ENCODE peak calls at places on chromosomes 1 and 21, in five cellular contexts. One of them, this sample, is unnamed.

GRCh38 chr1:167105150-167105840 is 11.4 kb downstream of the STYXL2 start:
- DNase-seq in suprapubic skin: no peak
- DNase-seq in mesendoderm: no peak
- DNase-seq in small intestine: peak; percentile 42
- DNase-seq in upper lobe of right lung: no peak
- DNase-seq in this sample: no peak

GRCh38 chr1:235883261-235883927 is 16.7 kb upstream of the LYST start:
- DNase-seq in suprapubic skin: peak; percentile 94
- DNase-seq in mesendoderm: no peak
- DNase-seq in small intestine: peak; percentile 18
- DNase-seq in upper lobe of right lung: peak; percentile 89
- DNase-seq in this sample: no peak

GRCh38 chr1:22326372-22326915 is 125.2 kb upstream of the ZBTB40 start:
- DNase-seq in suprapubic skin: no peak
- DNase-seq in mesendoderm: no peak
- DNase-seq in small intestine: no peak
- DNase-seq in upper lobe of right lung: peak; percentile 27
- DNase-seq in this sample: no peak

GRCh38 chr21:17921579-17922530 is 102.7 kb upstream of the C21orf91 start:
- DNase-seq in suprapubic skin: no peak
- DNase-seq in mesendoderm: peak; percentile 14
- DNase-seq in small intestine: no peak
- DNase-seq in upper lobe of right lung: no peak
- DNase-seq in this sample: peak; percentile 83

GRCh38 chr1:181324797-181325616 is 158.3 kb upstream of the CACNA1E start:
- DNase-seq in suprapubic skin: no peak
- DNase-seq in mesendoderm: peak; percentile 54
- DNase-seq in small intestine: no peak
- DNase-seq in upper lobe of right lung: no peak
- DNase-seq in this sample: no peak

GRCh38 chr1:35319988-35320713 is 51.6 kb downstream of the ZMYM4 start:
- DNase-seq in suprapubic skin: no peak
- DNase-seq in mesendoderm: no peak
- DNase-seq in small intestine: no peak
- DNase-seq in upper lobe of right lung: no peak
- DNase-seq in this sample: no peak

GRCh38 chr1:103129255-103129654 is 20.9 kb upstream of the COL11A1 start:
- DNase-seq in suprapubic skin: no peak
- DNase-seq in mesendoderm: no peak
- DNase-seq in small intestine: no peak
- DNase-seq in upper lobe of right lung: no peak
- DNase-seq in this sample: no peak

GRCh38 chr1:30743584-30744059 is 14.0 kb downstream of the LAPTM5 start:
- DNase-seq in suprapubic skin: no peak
- DNase-seq in mesendoderm: no peak
- DNase-seq in small intestine: peak; percentile 63
- DNase-seq in upper lobe of right lung: no peak
- DNase-seq in this sample: no peak

GRCh38 chr1:5485968-5486665 is 506.1 kb downstream of the NPHP4 start:
- DNase-seq in suprapubic skin: no peak
- DNase-seq in mesendoderm: no peak
- DNase-seq in small intestine: no peak
- DNase-seq in upper lobe of right lung: no peak
- DNase-seq in this sample: no peak

GRCh38 chr1:79325126-79325525 is 318.6 kb upstream of the ADGRL4 start:
- DNase-seq in suprapubic skin: no peak
- DNase-seq in mesendoderm: no peak
- DNase-seq in small intestine: no peak
- DNase-seq in upper lobe of right lung: no peak
- DNase-seq in this sample: no peak

GRCh38 chr1:22341791-22342605 is 109.7 kb upstream of the ZBTB40 start:
- DNase-seq in suprapubic skin: no peak
- DNase-seq in mesendoderm: peak; percentile 45
- DNase-seq in small intestine: peak; percentile 10
- DNase-seq in upper lobe of right lung: no peak
- DNase-seq in this sample: no peak

GRCh38 chr1:6560267-6560666 is 5.2 kb downstream of the TAS1R1 start:
- DNase-seq in suprapubic skin: no peak
- DNase-seq in mesendoderm: no peak
- DNase-seq in small intestine: no peak
- DNase-seq in upper lobe of right lung: no peak
- DNase-seq in this sample: no peak

GRCh38 chr21:36297938-36298572 is 21.9 kb upstream of the MORC3 start:
- DNase-seq in suprapubic skin: peak; percentile 82
- DNase-seq in mesendoderm: no peak
- DNase-seq in small intestine: peak; percentile 89
- DNase-seq in upper lobe of right lung: peak; percentile 52
- DNase-seq in this sample: no peak

GRCh38 chr1:204842892-204843291 is 27.8 kb upstream of the NFASC start:
- DNase-seq in suprapubic skin: no peak
- DNase-seq in mesendoderm: no peak
- DNase-seq in small intestine: no peak
- DNase-seq in upper lobe of right lung: no peak
- DNase-seq in this sample: no peak

GRCh38 chr1:119220980-119221379 is 80.5 kb upstream of the WARS2 start:
- DNase-seq in suprapubic skin: no peak
- DNase-seq in mesendoderm: no peak
- DNase-seq in small intestine: no peak
- DNase-seq in upper lobe of right lung: no peak
- DNase-seq in this sample: no peak

GRCh38 chr1:229550812-229551567 is 7.5 kb downstream of the ABCB10 start:
- DNase-seq in suprapubic skin: no peak
- DNase-seq in mesendoderm: no peak
- DNase-seq in small intestine: no peak
- DNase-seq in upper lobe of right lung: no peak
- DNase-seq in this sample: no peak
- H3K27ac ChIP-seq in suprapubic skin: no peak overlapping the region
- H3K27ac ChIP-seq in mesendoderm: no peak overlapping the region
- H3K27ac ChIP-seq in small intestine: no peak overlapping the region
- H3K27ac ChIP-seq in upper lobe of right lung: no peak overlapping the region
- H3K27ac ChIP-seq in this sample: no peak overlapping the region

DNA sequence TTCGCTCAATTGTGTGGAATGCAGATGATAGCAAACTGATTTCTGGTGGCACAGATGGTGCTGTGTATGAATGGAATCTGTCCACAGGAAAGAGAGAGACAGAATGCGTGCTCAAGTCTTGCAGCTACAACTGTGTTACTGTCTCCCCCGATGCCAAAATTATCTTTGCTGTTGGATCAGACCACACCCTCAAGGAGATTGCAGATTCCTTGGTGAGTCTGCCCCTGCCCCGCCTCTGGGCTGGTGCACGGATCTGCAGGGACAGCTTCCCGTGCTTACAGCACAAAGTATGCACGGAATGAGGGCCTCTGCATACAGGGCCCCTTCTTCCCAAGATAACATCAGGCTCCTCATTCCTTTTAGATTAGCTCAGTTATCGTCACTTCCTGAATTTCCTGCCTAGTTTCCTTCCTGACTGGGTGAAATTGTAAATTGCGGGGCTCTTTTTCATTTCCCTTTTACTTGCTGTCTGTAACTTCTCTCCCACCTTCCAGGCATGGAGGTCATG is 34.6 kb downstream of the CFAP57 start:
- DNase-seq in suprapubic skin: no peak
- DNase-seq in mesendoderm: peak; percentile 100
- DNase-seq in small intestine: peak; percentile 12
- DNase-seq in upper lobe of right lung: peak; percentile 72
- DNase-seq in this sample: peak; percentile 93
- H3K27ac ChIP-seq in suprapubic skin: no peak overlapping the region
- H3K27ac ChIP-seq in mesendoderm: peak overlapping the region; percentile 90
- H3K27ac ChIP-seq in small intestine: peak overlapping the region; percentile 43
- H3K27ac ChIP-seq in upper lobe of right lung: peak overlapping the region; percentile 70
- H3K27ac ChIP-seq in this sample: peak overlapping the region; percentile 99

GRCh38 chr1:17684810-17685209 is 70.3 kb upstream of the ACTL8 start:
- DNase-seq in suprapubic skin: no peak
- DNase-seq in mesendoderm: peak; percentile 36
- DNase-seq in small intestine: no peak
- DNase-seq in upper lobe of right lung: no peak
- DNase-seq in this sample: no peak
- H3K27ac ChIP-seq in suprapubic skin: no peak overlapping the region
- H3K27ac ChIP-seq in mesendoderm: no peak overlapping the region
- H3K27ac ChIP-seq in small intestine: no peak overlapping the region
- H3K27ac ChIP-seq in upper lobe of right lung: no peak overlapping the region
- H3K27ac ChIP-seq in this sample: no peak overlapping the region

DNA sequence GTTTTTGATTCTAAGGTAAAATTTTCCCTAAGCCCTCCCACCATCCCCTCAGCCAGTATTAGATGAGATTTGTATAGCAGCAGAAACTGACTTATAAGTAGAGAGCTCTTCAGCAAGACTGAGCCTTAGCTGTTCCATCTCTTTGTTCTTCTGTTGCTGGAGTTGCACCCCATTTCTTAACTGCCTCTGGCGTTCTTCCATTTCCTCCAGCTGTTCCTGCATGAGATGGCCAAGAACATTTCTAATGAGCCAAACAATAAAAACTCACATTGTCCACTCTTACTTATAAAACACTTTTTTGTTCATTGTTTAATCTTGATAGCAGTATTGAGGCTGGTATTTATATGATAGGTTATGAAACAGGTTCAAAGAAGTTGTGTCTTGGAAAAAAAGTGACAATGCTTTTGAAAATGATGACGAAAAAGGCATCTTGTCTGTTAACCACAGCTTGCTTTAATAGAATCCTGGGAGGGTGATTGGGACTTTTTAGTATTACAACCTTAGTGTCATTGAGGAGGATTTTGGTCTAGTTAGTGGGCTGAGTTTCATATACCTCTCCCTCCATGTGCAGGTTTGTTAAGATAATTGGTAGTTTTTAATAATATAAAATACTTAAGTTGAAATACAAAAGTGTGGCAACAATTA is 18.3 kb downstream of the SYNC start:
- DNase-seq in suprapubic skin: no peak
- DNase-seq in mesendoderm: no peak
- DNase-seq in small intestine: peak; percentile 66
- DNase-seq in upper lobe of right lung: peak; percentile 5
- DNase-seq in this sample: no peak
- H3K27ac ChIP-seq in suprapubic skin: peak overlapping the region; percentile 46
- H3K27ac ChIP-seq in mesendoderm: no peak overlapping the region
- H3K27ac ChIP-seq in small intestine: peak overlapping the region; percentile 58
- H3K27ac ChIP-seq in upper lobe of right lung: peak overlapping the region; percentile 43
- H3K27ac ChIP-seq in this sample: no peak overlapping the region

GRCh38 chr21:29166333-29166732 is 35.9 kb downstream of the MAP3K7CL start:
- DNase-seq in suprapubic skin: no peak
- DNase-seq in mesendoderm: no peak
- DNase-seq in small intestine: peak; percentile 41
- DNase-seq in upper lobe of right lung: no peak
- DNase-seq in this sample: no peak

GRCh38 chr21:29166853-29167252 is 36.4 kb downstream of the MAP3K7CL start:
- DNase-seq in suprapubic skin: no peak
- DNase-seq in mesendoderm: no peak
- DNase-seq in small intestine: no peak
- DNase-seq in upper lobe of right lung: no peak
- DNase-seq in this sample: no peak

GRCh38 chr21:29168874-29169273 is 38.4 kb downstream of the MAP3K7CL start:
- DNase-seq in suprapubic skin: no peak
- DNase-seq in mesendoderm: no peak
- DNase-seq in small intestine: peak; percentile 51
- DNase-seq in upper lobe of right lung: no peak
- DNase-seq in this sample: peak; percentile 73

GRCh38 chr21:29164330-29164942 is 34.0 kb downstream of the MAP3K7CL start:
- DNase-seq in suprapubic skin: no peak
- DNase-seq in mesendoderm: peak; percentile 74
- DNase-seq in small intestine: peak; percentile 65
- DNase-seq in upper lobe of right lung: no peak
- DNase-seq in this sample: no peak

GRCh38 chr21:29163381-29164115 is 33.1 kb downstream of the MAP3K7CL start:
- DNase-seq in suprapubic skin: no peak
- DNase-seq in mesendoderm: no peak
- DNase-seq in small intestine: no peak
- DNase-seq in upper lobe of right lung: no peak
- DNase-seq in this sample: no peak
- H3K27ac ChIP-seq in suprapubic skin: peak overlapping the region; percentile 67
- H3K27ac ChIP-seq in mesendoderm: no peak overlapping the region
- H3K27ac ChIP-seq in small intestine: no peak overlapping the region
- H3K27ac ChIP-seq in upper lobe of right lung: peak overlapping the region; percentile 47
- H3K27ac ChIP-seq in this sample: peak overlapping the region; percentile 86

This sample was measured in RWPE2.